ENCODE peak calls at places on chromosomes 11 and 22, in eight cellular contexts. R is activated T-cell treated with anti-CD3 and anti-CD28 coated beads for 1 hour, T is NCI-H1105 treated with DMSO at 0.1 percent for 48 hours, J is NCI-H774, G is iris pigment epithelial cell, H is BJ, D is NAMALWA, C is colonic mucosa. I is an unnamed sample.

GRCh38 chr11:124536520-124536919 is 6.9 kb downstream of the OR8B12 start:
- DNase-seq in R (no peak), H (no peak), D (no peak), J (no peak), G (peak; percentile 96), T (no peak), C (no peak), I (no peak)

GRCh38 chr22:44728761-44729261 is 23.6 kb upstream of the ARHGAP8 start:
- DNase-seq in G (no peak), H (no peak), C (no peak), R (no peak), D (no peak), T (no peak), J (no peak), I (no peak)

GRCh38 chr11:82996966-82997606 is 74.6 kb downstream of the RAB30 start:
- DNase-seq in H (no peak), J (peak; percentile 70), D (no peak), C (peak; percentile 63), G (peak; percentile 32), R (no peak), T (peak; percentile 27), I (no peak)

GRCh38 chr22:45077286-45077685 is 67.5 kb upstream of the PHF21B start:
- DNase-seq in T (no peak), H (no peak), J (no peak), D (no peak), R (no peak), C (no peak), G (no peak), I (no peak)

GRCh38 chr11:33064033-33064825 is 24.9 kb downstream of the TCP11L1 start:
- DNase-seq in J (no peak), G (no peak), T (no peak), R (no peak), C (no peak), H (no peak), D (no peak), I (no peak)

GRCh38 chr11:112292785-112293407 is 32.2 kb upstream of the PLET1 start:
- DNase-seq in C (no peak), T (peak; percentile 44), J (no peak), D (no peak), R (no peak), G (peak; percentile 96), H (peak; percentile 92), I (peak; percentile 86)

GRCh38 chr11:100930185-100930778 is 199.3 kb downstream of the PGR start:
- DNase-seq in R (no peak), G (peak; percentile 71), D (peak; percentile 56), T (peak; percentile 52), H (no peak), C (no peak), J (peak; percentile 64), I (peak; percentile 34)

GRCh38 chr11:5922749-5923426 is 19.2 kb upstream of the OR56A3 start:
- DNase-seq in T (no peak), D (no peak), G (peak; percentile 39), C (no peak), H (no peak), J (no peak), R (no peak), I (peak; percentile 10)

GRCh38 chr11:6474423-6474792 is 667 bp upstream of the TRIM3 start:
- DNase-seq in D (peak; percentile 26), R (no peak), H (no peak), G (no peak), T (no peak), C (no peak), J (no peak), I (no peak)

GRCh38 chr22:36746571-36746970 is 29.3 kb downstream of the IFT27 start:
- DNase-seq in R (no peak), H (no peak), J (no peak), C (no peak), D (no peak), T (no peak), G (no peak), I (no peak)

GRCh38 chr22:46953968-46954755 is 191.7 kb downstream of the TBC1D22A start:
- DNase-seq in G (no peak), R (no peak), J (no peak), H (no peak), D (no peak), C (no peak), T (no peak), I (no peak)

GRCh38 chr11:22115470-22116037 is 77.3 kb upstream of the ANO5 start:
- DNase-seq in R (no peak), D (no peak), T (peak; percentile 96), G (no peak), C (no peak), J (no peak), H (no peak), I (no peak)

GRCh38 chr11:83124631-83125424 is 32.1 kb upstream of the PCF11 start:
- DNase-seq in R (no peak), T (no peak), H (no peak), G (no peak), D (no peak), C (no peak), J (no peak), I (no peak)

GRCh38 chr11:85232559-85232958 is 394.6 kb downstream of the DLG2 start:
- DNase-seq in R (no peak), D (no peak), G (no peak), T (no peak), H (no peak), J (no peak), C (no peak), I (no peak)

GRCh38 chr22:39241632-39242388 is 3.0 kb downstream of the PDGFB start:
- DNase-seq in R (no peak), C (no peak), H (no peak), J (no peak), T (no peak), D (no peak), G (no peak), I (no peak)

GRCh38 chr11:127627629-127628462 is 627.3 kb upstream of the KIRREL3 start:
- DNase-seq in T (peak; percentile 100), G (no peak), J (peak; percentile 98), C (peak; percentile 72), D (no peak), H (no peak), R (no peak), I (peak; percentile 24)

I was measured in RWPE1.